ENCODE peak calls at places on chromosomes 7 and 10, in six cellular contexts. R, P, S, H, O and W are unnamed samples.

GRCh38 chr10:74596713-74597112 is 229.7 kb upstream of the KAT6B start:
- DNase-seq in R (no peak), P (no peak), S (no peak), H (no peak), O (no peak), W (no peak)

GRCh38 chr10:132558516-132559413 is 21.2 kb downstream of the INPP5A start:
- DNase-seq in R (no peak), P (no peak), S (no peak), H (no peak), O (no peak), W (no peak)

GRCh38 chr10:4249841-4250496 is 465.0 kb upstream of the KLF6 start:
- DNase-seq in R (no peak), P (no peak), S (no peak), H (no peak), O (no peak), W (no peak)

GRCh38 chr10:123045961-123046731 is 37.3 kb downstream of the ACADSB start:
- DNase-seq in R (no peak), P (no peak), S (no peak), H (no peak), O (no peak), W (no peak)

GRCh38 chr7:5678295-5679046 is 103.0 kb downstream of the RNF216 start:
- DNase-seq in R (no peak), P (no peak), S (no peak), H (no peak), O (no peak), W (no peak)

GRCh38 chr10:11403116-11403515 is 208.3 kb downstream of the USP6NL start:
- DNase-seq in R (no peak), P (no peak), S (no peak), H (no peak), O (no peak), W (no peak)

GRCh38 chr10:2928219-2928840 is 139.0 kb upstream of the PFKP start:
- DNase-seq in R (peak; percentile 75), P (peak; percentile 64), S (peak; percentile 64), H (peak; percentile 95), O (peak; percentile 79), W (peak; percentile 74)

GRCh38 chr10:84159076-84159475 is 14.5 kb upstream of the GPR15LG start:
- DNase-seq in R (no peak), P (no peak), S (no peak), H (no peak), O (no peak), W (no peak)

GRCh38 chr10:113459672-113460280 is 93.1 kb upstream of the HABP2 start:
- DNase-seq in R (no peak), P (no peak), S (no peak), H (no peak), O (no peak), W (no peak)

GRCh38 chr7:55415173-55415778 is 50.1 kb downstream of the LANCL2 start:
- DNase-seq in R (peak; percentile 79), P (peak; percentile 65), S (peak; percentile 75), H (peak; percentile 91), O (peak; percentile 94), W (peak; percentile 74)

GRCh38 chr10:122307669-122308486 is 36.8 kb downstream of the BTBD16 start:
- DNase-seq in R (peak; percentile 68), P (peak; percentile 91), S (peak; percentile 95), H (no peak), O (peak; percentile 82), W (no peak)

GRCh38 chr7:50363327-50364060 is 59.0 kb downstream of the IKZF1 start:
- DNase-seq in R (no peak), P (no peak), S (no peak), H (no peak), O (no peak), W (no peak)

GRCh38 chr7:5333121-5334050 is 50.6 kb downstream of the SLC29A4 start:
- DNase-seq in R (no peak), P (no peak), S (no peak), H (no peak), O (no peak), W (no peak)

GRCh38 chr10:19935106-19935505 is 118.9 kb downstream of the PLXDC2 start:
- DNase-seq in R (no peak), P (no peak), S (no peak), H (no peak), O (no peak), W (no peak)

GRCh38 chr10:31693499-31693898 is 235.1 kb downstream of the ARHGAP12 start:
- DNase-seq in R (no peak), P (no peak), S (no peak), H (no peak), O (no peak), W (no peak)

GRCh38 chr10:18419945-18420344 is 231.4 kb downstream of the NSUN6 start:
- DNase-seq in R (no peak), P (no peak), S (no peak), H (no peak), O (peak; percentile 23), W (no peak)

GRCh38 chr10:58701398-58702135 is 188.9 kb downstream of the BICC1 start:
- DNase-seq in R (no peak), P (peak; percentile 81), S (no peak), H (no peak), O (peak; percentile 31), W (no peak)

GRCh38 chr7:47355684-47356083 is 226.2 kb downstream of the TNS3 start:
- DNase-seq in R (no peak), P (no peak), S (no peak), H (no peak), O (no peak), W (no peak)

GRCh38 chr10:31919010-31919409 is 9.6 kb downstream of the ARHGAP12 start:
- DNase-seq in R (no peak), P (no peak), S (no peak), H (no peak), O (no peak), W (no peak)

GRCh38 chr10:65100146-65100545 is 1578.9 kb downstream of the REEP3 start:
- DNase-seq in R (no peak), P (no peak), S (no peak), H (no peak), O (no peak), W (no peak)

GRCh38 chr7:42198974-42199668 is 37.9 kb downstream of the GLI3 start:
- DNase-seq in R (no peak), P (no peak), S (no peak), H (no peak), O (no peak), W (no peak)

GRCh38 chr10:84798333-84798732 is 469.9 kb downstream of the CCSER2 start:
- DNase-seq in R (no peak), P (no peak), S (no peak), H (no peak), O (no peak), W (no peak)

GRCh38 chr7:46301677-46302076 is 380.6 kb upstream of the IGFBP3 start:
- DNase-seq in R (no peak), P (peak; percentile 84), S (peak; percentile 20), H (no peak), O (no peak), W (no peak)

GRCh38 chr10:2949948-2950354 is 117.4 kb upstream of the PFKP start:
- DNase-seq in R (no peak), P (peak; percentile 28), S (no peak), H (no peak), O (no peak), W (no peak)

GRCh38 chr7:77427996-77428603 is 12.0 kb upstream of the GSAP start:
- DNase-seq in R (peak; percentile 64), P (peak; percentile 78), S (peak; percentile 64), H (no peak), O (peak; percentile 35), W (peak; percentile 30)

GRCh38 chr10:90484518-90484917 is 373.3 kb downstream of the HTR7 start:
- DNase-seq in R (peak; percentile 27), P (no peak), S (no peak), H (peak; percentile 47), O (no peak), W (no peak)

GRCh38 chr10:79393221-79393923 is 46.1 kb downstream of the PPIF start:
- DNase-seq in R (no peak), P (no peak), S (no peak), H (no peak), O (no peak), W (no peak)

GRCh38 chr7:45108863-45109262 is 2.6 kb downstream of the TBRG4 start:
- DNase-seq in R (no peak), P (no peak), S (no peak), H (no peak), O (no peak), W (no peak)

GRCh38 chr7:45107356-45107755 is 4.1 kb downstream of the TBRG4 start:
- DNase-seq in R (no peak), P (no peak), S (no peak), H (no peak), O (no peak), W (no peak)

GRCh38 chr7:45105588-45106188 is 5.8 kb downstream of the TBRG4 start:
- DNase-seq in R (no peak), P (no peak), S (no peak), H (no peak), O (no peak), W (no peak)

GRCh38 chr7:45104844-45105587 is 6.5 kb downstream of the TBRG4 start:
- DNase-seq in R (no peak), P (no peak), S (no peak), H (no peak), O (no peak), W (no peak)

GRCh38 chr7:45106820-45107219 is 4.7 kb downstream of the TBRG4 start:
- DNase-seq in R (no peak), P (no peak), S (no peak), H (no peak), O (no peak), W (no peak)
- H3K4me3 ChIP-seq in R (no peak overlapping the region), P (no peak overlapping the region), S (no peak overlapping the region), H (no peak overlapping the region), O (no peak overlapping the region), W (no peak overlapping the region)

GRCh38 chr10:72761498-72761897 is 69.6 kb downstream of the MCU start:
- DNase-seq in R (no peak), P (no peak), S (no peak), H (no peak), O (no peak), W (no peak)
- H3K4me2 ChIP-seq in R (no peak overlapping the region), P (no peak overlapping the region), S (no peak overlapping the region), H (no peak overlapping the region), O (no peak overlapping the region), W (no peak overlapping the region)

GRCh38 chr7:14787551-14787950 is 115.0 kb downstream of the DGKB start:
- DNase-seq in R (no peak), P (no peak), S (no peak), H (no peak), O (no peak), W (no peak)

DNA sequence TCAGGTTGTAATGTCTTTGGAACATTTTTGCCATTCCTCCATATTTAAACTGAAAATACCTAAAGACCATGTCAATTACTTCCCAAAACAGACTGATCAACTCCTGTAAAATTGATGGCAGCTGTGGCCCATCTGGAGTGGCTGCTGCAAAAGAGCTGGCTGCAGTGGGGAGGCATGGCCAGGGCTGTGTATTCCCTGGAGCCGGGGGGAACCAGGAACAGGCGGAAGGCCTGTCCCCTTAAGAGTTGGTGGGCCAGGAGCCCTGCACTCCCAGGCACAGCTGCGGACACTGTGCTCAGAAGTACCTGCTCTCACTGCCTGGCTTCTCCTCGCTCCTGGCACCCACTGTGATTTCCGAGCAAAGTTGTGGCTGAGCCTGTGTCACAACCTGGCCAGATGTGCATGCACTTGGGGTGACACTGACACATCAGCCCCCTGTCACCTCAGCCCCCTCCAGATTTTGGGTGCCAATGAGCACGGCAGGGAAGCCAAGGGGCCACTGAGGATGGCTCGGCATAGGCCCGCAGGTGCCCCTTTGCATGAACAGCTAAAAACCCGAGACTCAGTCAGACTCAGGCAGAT is 116.1 kb downstream of the DGKB start:
- DNase-seq in R (no peak), P (no peak), S (no peak), H (no peak), O (no peak), W (no peak)
- H4K8ac ChIP-seq in R (no peak overlapping the region), P (no peak overlapping the region), S (no peak overlapping the region), H (no peak overlapping the region), O (no peak overlapping the region), W (no peak overlapping the region)

GRCh38 chr10:125122566-125122965 is 37.8 kb downstream of the CTBP2 start:
- DNase-seq in R (no peak), P (no peak), S (no peak), H (no peak), O (no peak), W (no peak)
- H3K4me3 ChIP-seq in R (no peak overlapping the region), P (no peak overlapping the region), S (no peak overlapping the region), H (no peak overlapping the region), O (no peak overlapping the region), W (no peak overlapping the region)